ENCODE peak calls at places on chromosomes 13 and 19, in seven cellular contexts. One of them, this sample, is unnamed.

GRCh38 chr13:29750178-29750530 is 100.3 kb downstream of the UBL3 start:
- DNase-seq in T47D: no peak
- DNase-seq in HepG2: no peak
- DNase-seq in HCT116: no peak
- DNase-seq in SK-N-SH: no peak
- DNase-seq in GM12878: no peak
- DNase-seq in K562: no peak
- DNase-seq in this sample: no peak

GRCh38 chr19:48933382-48933932 is at the start of gene DHDH:
- DNase-seq in GM12878: peak; percentile 26
- DNase-seq in K562: peak; percentile 95
- DNase-seq in SK-N-SH: peak; percentile 87
- DNase-seq in HCT116: peak; percentile 92
- DNase-seq in HepG2: peak; percentile 74
- DNase-seq in T47D: peak; percentile 69
- DNase-seq in this sample: peak; percentile 92

GRCh38 chr19:5343848-5344247 is 3.2 kb upstream of the PTPRS start:
- DNase-seq in T47D: no peak
- DNase-seq in GM12878: no peak
- DNase-seq in K562: no peak
- DNase-seq in HepG2: peak; percentile 85
- DNase-seq in SK-N-SH: no peak
- DNase-seq in HCT116: no peak
- DNase-seq in this sample: no peak

GRCh38 chr19:46745030-46745429 is 827 bp upstream of the FKRP start:
- DNase-seq in T47D: no peak
- DNase-seq in SK-N-SH: no peak
- DNase-seq in GM12878: no peak
- DNase-seq in HCT116: no peak
- DNase-seq in K562: no peak
- DNase-seq in HepG2: no peak
- DNase-seq in this sample: no peak

GRCh38 chr19:4715529-4716221 is 8.0 kb downstream of the DPP9 start:
- DNase-seq in GM12878: no peak
- DNase-seq in HCT116: no peak
- DNase-seq in T47D: peak; percentile 42
- DNase-seq in SK-N-SH: peak; percentile 15
- DNase-seq in HepG2: peak; percentile 80
- DNase-seq in K562: no peak
- DNase-seq in this sample: no peak

GRCh38 chr19:511101-511841 is 4.0 kb downstream of the TPGS1 start:
- DNase-seq in K562: no peak
- DNase-seq in GM12878: no peak
- DNase-seq in HCT116: peak; percentile 83
- DNase-seq in T47D: no peak
- DNase-seq in SK-N-SH: no peak
- DNase-seq in HepG2: no peak
- DNase-seq in this sample: peak; percentile 61

GRCh38 chr19:30968210-30968609 is 381.0 kb downstream of the TSHZ3 start:
- DNase-seq in K562: no peak
- DNase-seq in HepG2: no peak
- DNase-seq in HCT116: no peak
- DNase-seq in SK-N-SH: no peak
- DNase-seq in GM12878: no peak
- DNase-seq in T47D: no peak
- DNase-seq in this sample: no peak

GRCh38 chr13:89930861-89931260 is 1416.6 kb upstream of the MIR17HG start:
- DNase-seq in HepG2: no peak
- DNase-seq in SK-N-SH: no peak
- DNase-seq in HCT116: no peak
- DNase-seq in GM12878: no peak
- DNase-seq in K562: no peak
- DNase-seq in T47D: no peak
- DNase-seq in this sample: no peak

GRCh38 chr13:33292712-33293111 is 7.2 kb upstream of the STARD13 start:
- DNase-seq in SK-N-SH: no peak
- DNase-seq in GM12878: no peak
- DNase-seq in HepG2: no peak
- DNase-seq in K562: no peak
- DNase-seq in HCT116: no peak
- DNase-seq in T47D: no peak
- DNase-seq in this sample: no peak

GRCh38 chr13:30466841-30467252 is 1.1 kb upstream of the HMGB1 start:
- DNase-seq in GM12878: no peak
- DNase-seq in HCT116: no peak
- DNase-seq in SK-N-SH: no peak
- DNase-seq in K562: no peak
- DNase-seq in HepG2: no peak
- DNase-seq in T47D: no peak
- DNase-seq in this sample: no peak

GRCh38 chr13:36432106-36432544 is at the start of gene CCNA1:
- DNase-seq in T47D: no peak
- DNase-seq in K562: peak; percentile 37
- DNase-seq in SK-N-SH: peak; percentile 83
- DNase-seq in HCT116: no peak
- DNase-seq in GM12878: no peak
- DNase-seq in HepG2: no peak
- DNase-seq in this sample: peak; percentile 69

GRCh38 chr19:15683411-15683810 is 10.5 kb downstream of the CYP4F12 start:
- DNase-seq in SK-N-SH: no peak
- DNase-seq in GM12878: no peak
- DNase-seq in HepG2: no peak
- DNase-seq in K562: no peak
- DNase-seq in T47D: no peak
- DNase-seq in HCT116: no peak
- DNase-seq in this sample: no peak

GRCh38 chr19:6564393-6564792 is 26.6 kb downstream of the CD70 start:
- DNase-seq in K562: peak; percentile 69
- DNase-seq in HepG2: peak; percentile 18
- DNase-seq in SK-N-SH: no peak
- DNase-seq in GM12878: no peak
- DNase-seq in T47D: no peak
- DNase-seq in HCT116: no peak
- DNase-seq in this sample: no peak

GRCh38 chr13:75836441-75836840 is 200.3 kb downstream of the LMO7 start:
- DNase-seq in SK-N-SH: no peak
- DNase-seq in HCT116: no peak
- DNase-seq in HepG2: no peak
- DNase-seq in K562: no peak
- DNase-seq in T47D: peak; percentile 28
- DNase-seq in GM12878: no peak
- DNase-seq in this sample: no peak

GRCh38 chr13:22717036-22717435 is 463.7 kb upstream of the SGCG start:
- DNase-seq in SK-N-SH: no peak
- DNase-seq in K562: no peak
- DNase-seq in HepG2: no peak
- DNase-seq in GM12878: no peak
- DNase-seq in HCT116: no peak
- DNase-seq in T47D: no peak
- DNase-seq in this sample: no peak

GRCh38 chr19:57103573-57104277 is 16.1 kb upstream of the USP29 start:
- DNase-seq in K562: peak; percentile 54
- DNase-seq in T47D: peak; percentile 69
- DNase-seq in SK-N-SH: peak; percentile 79
- DNase-seq in HCT116: peak; percentile 16
- DNase-seq in HepG2: peak; percentile 47
- DNase-seq in GM12878: peak; percentile 15
- DNase-seq in this sample: no peak

GRCh38 chr13:51453959-51454703 is 1.3 kb upstream of the INTS6 start:
- DNase-seq in HCT116: no peak
- DNase-seq in K562: peak; percentile 8
- DNase-seq in HepG2: no peak
- DNase-seq in T47D: peak; percentile 18
- DNase-seq in GM12878: no peak
- DNase-seq in SK-N-SH: peak; percentile 51
- DNase-seq in this sample: no peak

GRCh38 chr13:99527346-99527745 is 26.1 kb downstream of the TM9SF2 start:
- DNase-seq in HCT116: no peak
- DNase-seq in GM12878: no peak
- DNase-seq in HepG2: no peak
- DNase-seq in SK-N-SH: no peak
- DNase-seq in T47D: no peak
- DNase-seq in K562: no peak
- DNase-seq in this sample: no peak

GRCh38 chr13:73248711-73249580 is 190.1 kb downstream of the KLF5 start:
- DNase-seq in GM12878: no peak
- DNase-seq in T47D: peak; percentile 6
- DNase-seq in K562: no peak
- DNase-seq in HCT116: peak; percentile 57
- DNase-seq in HepG2: no peak
- DNase-seq in SK-N-SH: peak; percentile 31
- DNase-seq in this sample: no peak

GRCh38 chr19:48397636-48398328 is 4.3 kb downstream of the GRIN2D start:
- DNase-seq in HCT116: no peak
- DNase-seq in HepG2: no peak
- DNase-seq in SK-N-SH: no peak
- DNase-seq in GM12878: no peak
- DNase-seq in T47D: no peak
- DNase-seq in K562: no peak
- DNase-seq in this sample: no peak

GRCh38 chr13:40420160-40420740 is 246.2 kb downstream of the FOXO1 start:
- DNase-seq in GM12878: no peak
- DNase-seq in HCT116: no peak
- DNase-seq in SK-N-SH: no peak
- DNase-seq in HepG2: no peak
- DNase-seq in T47D: no peak
- DNase-seq in K562: no peak
- DNase-seq in this sample: no peak

GRCh38 chr13:110152351-110152750 is 154.6 kb downstream of the COL4A1 start:
- DNase-seq in K562: no peak
- DNase-seq in GM12878: no peak
- DNase-seq in T47D: no peak
- DNase-seq in HepG2: no peak
- DNase-seq in SK-N-SH: no peak
- DNase-seq in HCT116: no peak
- DNase-seq in this sample: no peak

GRCh38 chr13:44936246-44936645 is 53.0 kb downstream of the NUFIP1 start:
- DNase-seq in T47D: no peak
- DNase-seq in GM12878: no peak
- DNase-seq in K562: no peak
- DNase-seq in SK-N-SH: no peak
- DNase-seq in HepG2: no peak
- DNase-seq in HCT116: no peak
- DNase-seq in this sample: no peak

GRCh38 chr19:51271015-51271600 is 20.2 kb downstream of the SIGLECL1 start:
- DNase-seq in T47D: no peak
- DNase-seq in K562: peak; percentile 28
- DNase-seq in GM12878: no peak
- DNase-seq in HCT116: no peak
- DNase-seq in HepG2: no peak
- DNase-seq in SK-N-SH: peak; percentile 47
- DNase-seq in this sample: peak; percentile 47

GRCh38 chr19:49591731-49592485 is 926 bp downstream of the PRR12 start:
- DNase-seq in T47D: no peak
- DNase-seq in HepG2: no peak
- DNase-seq in GM12878: no peak
- DNase-seq in HCT116: no peak
- DNase-seq in SK-N-SH: peak; percentile 62
- DNase-seq in K562: peak; percentile 70
- DNase-seq in this sample: peak; percentile 79

DNA sequence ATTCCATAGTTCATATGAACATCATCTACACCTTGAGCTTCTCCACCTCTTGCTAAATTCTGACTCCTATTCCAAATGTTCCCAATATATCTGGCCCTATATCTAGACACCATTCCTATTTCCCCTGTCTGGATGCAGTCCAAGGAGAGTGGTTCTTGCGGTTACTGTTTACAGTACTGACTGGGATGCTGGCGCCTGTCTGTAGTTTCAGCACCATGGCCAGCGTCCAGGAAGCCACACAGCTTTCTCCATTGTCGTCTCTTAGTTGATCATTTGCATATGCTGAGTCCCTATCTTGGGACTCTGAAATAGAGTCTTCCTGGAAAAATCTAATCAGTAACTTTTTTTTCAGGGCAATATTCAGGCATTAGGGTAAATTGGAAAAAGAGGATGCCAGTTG is 14.9 kb downstream of the LAIR2 start:
- DNase-seq in SK-N-SH: no peak
- DNase-seq in T47D: peak; percentile 56
- DNase-seq in HCT116: no peak
- DNase-seq in HepG2: peak; percentile 52
- DNase-seq in GM12878: no peak
- DNase-seq in K562: peak; percentile 77
- DNase-seq in this sample: no peak
- TF ChIP-seq JUND in SK-N-SH: no peak
- TF ChIP-seq JUND in T47D: no peak
- TF ChIP-seq JUND in HCT116: no peak
- TF ChIP-seq JUND in HepG2: no peak
- TF ChIP-seq JUND in GM12878: no peak
- TF ChIP-seq JUND in K562: peak; percentile 40
- TF ChIP-seq JUND in this sample: no peak

GRCh38 chr19:28374971-28375370 is 838.0 kb downstream of the UQCRFS1 start:
- DNase-seq in HCT116: no peak
- DNase-seq in SK-N-SH: no peak
- DNase-seq in HepG2: no peak
- DNase-seq in GM12878: no peak
- DNase-seq in T47D: no peak
- DNase-seq in K562: no peak
- DNase-seq in this sample: no peak

GRCh38 chr19:28377077-28377476 is 835.9 kb downstream of the UQCRFS1 start:
- DNase-seq in GM12878: no peak
- DNase-seq in SK-N-SH: no peak
- DNase-seq in HCT116: no peak
- DNase-seq in K562: no peak
- DNase-seq in T47D: no peak
- DNase-seq in HepG2: no peak
- DNase-seq in this sample: no peak

DNA sequence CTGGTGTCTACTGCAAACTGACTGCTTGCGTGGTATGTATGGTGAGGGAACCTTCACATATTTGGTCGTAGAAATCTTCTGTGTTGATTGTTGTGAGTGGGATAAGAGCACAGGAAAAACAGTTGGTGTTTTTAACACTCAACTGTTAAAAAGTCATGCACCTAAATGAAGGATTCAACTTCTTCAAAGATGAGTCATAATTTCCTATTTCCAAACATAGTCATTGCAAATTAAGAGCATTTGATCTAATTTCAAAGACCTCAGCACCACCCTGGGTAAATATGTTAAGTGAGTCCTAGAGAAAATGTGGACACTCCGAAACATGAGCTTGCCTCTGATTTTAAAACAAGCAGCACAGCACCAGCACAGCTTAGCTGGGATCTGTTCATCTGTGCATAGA is 840.2 kb downstream of the UQCRFS1 start:
- DNase-seq in T47D: no peak
- DNase-seq in HCT116: no peak
- DNase-seq in SK-N-SH: no peak
- DNase-seq in HepG2: no peak
- DNase-seq in GM12878: no peak
- DNase-seq in K562: no peak
- DNase-seq in this sample: no peak
- TF ChIP-seq JUND in T47D: no peak
- TF ChIP-seq JUND in HCT116: no peak
- TF ChIP-seq JUND in SK-N-SH: no peak
- TF ChIP-seq JUND in HepG2: no peak
- TF ChIP-seq JUND in GM12878: no peak
- TF ChIP-seq JUND in K562: no peak
- TF ChIP-seq JUND in this sample: no peak

GRCh38 chr13:24340608-24340955 is 31.2 kb downstream of the C1QTNF9 start:
- DNase-seq in GM12878: no peak
- DNase-seq in HepG2: no peak
- DNase-seq in K562: no peak
- DNase-seq in HCT116: no peak
- DNase-seq in SK-N-SH: no peak
- DNase-seq in T47D: no peak
- DNase-seq in this sample: no peak
- TF ChIP-seq JUND in GM12878: no peak
- TF ChIP-seq JUND in HepG2: no peak
- TF ChIP-seq JUND in K562: no peak
- TF ChIP-seq JUND in HCT116: no peak
- TF ChIP-seq JUND in SK-N-SH: no peak
- TF ChIP-seq JUND in T47D: no peak
- TF ChIP-seq JUND in this sample: no peak

GRCh38 chr13:111505175-111505777 is 184.8 kb downstream of the TEX29 start:
- DNase-seq in K562: peak; percentile 52
- DNase-seq in SK-N-SH: peak; percentile 47
- DNase-seq in GM12878: no peak
- DNase-seq in HepG2: peak; percentile 12
- DNase-seq in HCT116: peak; percentile 33
- DNase-seq in T47D: no peak
- DNase-seq in this sample: peak; percentile 77
- TF ChIP-seq JUND in K562: no peak
- TF ChIP-seq JUND in SK-N-SH: no peak
- TF ChIP-seq JUND in GM12878: no peak
- TF ChIP-seq JUND in HepG2: no peak
- TF ChIP-seq JUND in HCT116: no peak
- TF ChIP-seq JUND in T47D: no peak
- TF ChIP-seq JUND in this sample: no peak

This sample was measured in H1.